ENCODE peak calls at places on chromosomes 1 and 21, in nine cellular contexts. P is effector memory CD4-positive, alpha-beta T cell; G is endothelial cell of umbilical vein; H is GM23338; B is Peyer's patch; N is pancreas; J is CD8-positive, alpha-beta T cell; X is naive thymus-derived CD4-positive, alpha-beta T cell; Q is mesenchymal stem cell. Y is an unnamed sample. For H3K36me3, the result is how much of the 10 kb centered on the place peaks cover.

GRCh38 chr21:34635307-34635706 is 20.4 kb upstream of the RCAN1 start:
- DNase-seq in P (no peak), G (no peak), H (peak), B (no peak), N (no peak), J (no peak), X (no peak), Q (no peak), Y (no peak)

GRCh38 chr1:110060034-110060661 is 10.3 kb downstream of the ALX3 start:
- DNase-seq in P (peak), G (peak), H (peak), B (peak), N (no peak), J (peak), X (peak), Q (peak), Y (peak)

GRCh38 chr1:3499611-3500010 is 45.1 kb downstream of the ARHGEF16 start:
- DNase-seq in P (no peak), G (no peak), H (no peak), B (no peak), N (no peak), J (no peak), X (no peak), Q (no peak), Y (no peak)

GRCh38 chr1:55129194-55129728 is 85.9 kb downstream of the USP24 start:
- DNase-seq in P (no peak), G (peak), H (no peak), B (no peak), N (peak), J (no peak), X (no peak), Q (no peak), Y (no peak)

GRCh38 chr1:18951818-18952391 is 4.6 kb downstream of the IFFO2 start:
- DNase-seq in P (peak), G (no peak), H (no peak), B (peak), N (no peak), J (peak), X (peak), Q (peak), Y (peak)

GRCh38 chr1:6859415-6860343 is 74.4 kb downstream of the CAMTA1 start:
- DNase-seq in P (no peak), G (peak), H (no peak), B (no peak), N (no peak), J (no peak), X (no peak), Q (peak), Y (no peak)

GRCh38 chr1:236417325-236417724 is 23.2 kb downstream of the EDARADD start:
- DNase-seq in P (no peak), G (no peak), H (no peak), B (no peak), N (no peak), J (no peak), X (no peak), Q (no peak), Y (no peak)

GRCh38 chr21:45026066-45026745 is 48.2 kb upstream of the ADARB1 start:
- DNase-seq in P (no peak), G (no peak), H (no peak), B (no peak), N (no peak), J (no peak), X (no peak), Q (no peak), Y (no peak)

GRCh38 chr1:222618880-222619321 is 1.0 kb downstream of the MIA3 start:
- DNase-seq in P (no peak), G (peak), H (peak), B (peak), N (peak), J (no peak), X (no peak), Q (peak), Y (no peak)

GRCh38 chr1:87335175-87335992 is 6.7 kb downstream of the LMO4 start:
- DNase-seq in P (peak), G (peak), H (peak), B (peak), N (peak), J (no peak), X (peak), Q (peak), Y (peak)

GRCh38 chr21:41316641-41317392 is at the start of gene FAM3B:
- DNase-seq in P (no peak), G (no peak), H (peak), B (no peak), N (peak), J (no peak), X (no peak), Q (no peak), Y (no peak)

GRCh38 chr21:41316200-41316599 is 401 bp upstream of the FAM3B start:
- DNase-seq in P (no peak), G (no peak), H (no peak), B (no peak), N (no peak), J (no peak), X (no peak), Q (no peak), Y (no peak)

GRCh38 chr21:41317458-41317857 is 857 bp downstream of the FAM3B start:
- DNase-seq in P (no peak), G (no peak), H (no peak), B (no peak), N (peak), J (no peak), X (no peak), Q (no peak), Y (no peak)

GRCh38 chr21:41319273-41319672 is 2.7 kb downstream of the FAM3B start:
- DNase-seq in P (no peak), G (no peak), H (no peak), B (no peak), N (no peak), J (no peak), X (no peak), Q (no peak), Y (no peak)

GRCh38 chr21:41318218-41318617 is 1.6 kb downstream of the FAM3B start:
- DNase-seq in P (no peak), G (no peak), H (no peak), B (no peak), N (no peak), J (no peak), X (no peak), Q (no peak), Y (no peak)
- H3K27ac ChIP-seq in P (no peak), G (no peak), H (no peak), B (no peak), N (no peak), J (no peak), X (no peak), Q (no peak), Y (no peak)

GRCh38 chr21:29155933-29156260 is 25.5 kb downstream of the MAP3K7CL start:
- DNase-seq in P (no peak), G (no peak), H (no peak), B (no peak), N (no peak), J (no peak), X (no peak), Q (no peak), Y (no peak)
- H3K4me3 ChIP-seq in P (no peak), G (no peak), H (no peak), B (no peak), N (no peak), J (no peak), X (no peak), Q (no peak), Y (no peak)

GRCh38 chr21:32734214-32734613 is 6.4 kb upstream of the SYNJ1 start:
- DNase-seq in P (no peak), G (no peak), H (no peak), B (no peak), N (no peak), J (no peak), X (no peak), Q (no peak), Y (no peak)

GRCh38 chr21:32732544-32732943 is 4.7 kb upstream of the SYNJ1 start:
- DNase-seq in P (no peak), G (no peak), H (no peak), B (no peak), N (no peak), J (no peak), X (no peak), Q (no peak), Y (no peak)

GRCh38 chr21:32728455-32729237 is 833 bp upstream of the SYNJ1 start:
- DNase-seq in P (no peak), G (no peak), H (no peak), B (no peak), N (no peak), J (no peak), X (no peak), Q (no peak), Y (no peak)

GRCh38 chr21:32735524-32735923 is 7.7 kb upstream of the SYNJ1 start:
- DNase-seq in P (no peak), G (no peak), H (peak), B (no peak), N (no peak), J (no peak), X (no peak), Q (no peak), Y (no peak)

DNA sequence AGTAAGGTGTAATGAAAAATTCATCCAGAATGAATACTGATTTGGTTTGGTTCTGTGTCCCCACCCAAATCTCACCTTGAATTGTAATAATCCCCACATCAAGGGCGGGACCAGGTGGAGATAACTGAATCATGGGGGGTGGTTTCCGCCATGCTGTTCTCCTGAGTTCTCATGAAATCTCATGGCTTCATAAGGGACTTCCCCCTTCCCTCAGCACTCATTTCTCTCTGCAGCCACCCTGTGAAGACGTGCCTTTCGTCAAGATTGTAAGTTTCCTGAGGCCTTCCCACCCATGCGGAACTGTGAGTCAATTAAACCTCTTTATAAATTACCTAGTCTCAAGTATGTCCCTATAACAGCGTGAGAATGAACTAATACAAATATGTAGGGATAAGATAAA is 5.5 kb upstream of the SYNJ1 start:
- DNase-seq in P (no peak), G (no peak), H (no peak), B (no peak), N (no peak), J (no peak), X (no peak), Q (no peak), Y (no peak)
- H3K36me3 ChIP-seq in P (under half), G (under half), H (under half), B (under half), N (under half), J (under half), X (under half), Q (half or more), Y (under half)

DNA sequence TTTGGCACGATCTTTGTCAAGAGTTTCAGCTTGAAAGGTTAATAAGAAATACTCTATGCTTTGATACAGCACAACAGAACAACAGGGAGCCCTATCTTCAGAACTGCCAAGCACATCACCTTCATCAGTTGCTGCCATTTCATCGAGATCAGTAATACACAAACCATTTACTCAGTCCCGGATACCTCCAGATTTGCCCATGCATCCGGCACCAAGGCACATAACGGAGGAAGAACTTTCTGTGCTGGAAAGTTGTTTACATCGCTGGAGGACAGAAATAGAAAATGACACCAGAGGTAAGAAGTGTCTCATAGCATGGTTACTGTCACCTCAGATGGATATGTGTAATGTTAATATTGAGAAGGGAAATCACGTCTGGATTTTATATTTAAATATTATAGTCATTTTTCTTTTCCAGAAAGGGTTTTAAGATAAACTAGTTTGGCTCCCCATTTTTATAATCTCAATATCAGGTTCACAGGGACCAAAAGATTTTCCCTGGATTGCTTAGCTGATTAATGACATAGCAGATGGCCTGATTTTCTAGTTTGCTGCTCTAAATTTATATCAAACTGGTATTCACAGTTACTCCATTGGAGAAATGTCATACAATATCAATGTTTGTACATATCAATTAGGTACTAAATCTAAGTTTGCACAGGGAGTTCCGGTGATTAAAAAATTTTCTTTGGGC is 97.3 kb downstream of the USP25 start:
- DNase-seq in P (no peak), G (no peak), H (no peak), B (no peak), N (no peak), J (no peak), X (no peak), Q (no peak), Y (no peak)
- H3K27ac ChIP-seq in P (no peak), G (no peak), H (no peak), B (no peak), N (no peak), J (no peak), X (no peak), Q (no peak), Y (no peak)

Y was measured in CD8-positive, alpha-beta memory T cell.